ENCODE peak calls at places on chromosomes 13 and 19, in five cellular contexts. S is astrocyte, K is IMR-90, R is fibroblast of lung, M is H9. I is an unnamed sample.
A peak's percentile ranks its signal among the peaks of the same experiment; 100 is the strongest.

GRCh38 chr13:99316657-99317244 is 9.6 kb upstream of the GPR183 start:
- DNase-seq in S (peak; percentile 65), K (no peak), R (no peak), M (no peak), I (no peak)

GRCh38 chr19:14629557-14629956 is 45.1 kb downstream of the ADGRE3 start:
- DNase-seq in S (no peak), K (no peak), R (no peak), M (no peak), I (no peak)

GRCh38 chr19:632228-633067 is 889 bp downstream of the POLRMT start:
- DNase-seq in S (peak; percentile 41), K (peak; percentile 36), R (peak; percentile 44), M (peak; percentile 67), I (peak; percentile 88)

GRCh38 chr19:55695511-55696290 is 20.7 kb downstream of the EPN1 start:
- DNase-seq in S (no peak), K (no peak), R (no peak), M (no peak), I (no peak)

GRCh38 chr19:35545855-35546381 is 492 bp downstream of the TMEM147 start:
- DNase-seq in S (no peak), K (no peak), R (peak; percentile 3), M (no peak), I (peak; percentile 64)

GRCh38 chr19:6516659-6517291 is 14.1 kb upstream of the TNFSF9 start:
- DNase-seq in S (peak; percentile 60), K (peak; percentile 62), R (peak; percentile 73), M (peak; percentile 93), I (peak; percentile 94)

GRCh38 chr13:59890064-59890463 is 273.7 kb downstream of the DIAPH3 start:
- DNase-seq in S (no peak), K (peak; percentile 19), R (peak; percentile 32), M (no peak), I (peak; percentile 15)

GRCh38 chr19:7605490-7606222 is 10.0 kb downstream of the CAMSAP3 start:
- DNase-seq in S (no peak), K (no peak), R (no peak), M (peak; percentile 84), I (peak; percentile 19)

GRCh38 chr19:38025908-38026307 is 118.9 kb downstream of the SIPA1L3 start:
- DNase-seq in S (no peak), K (no peak), R (no peak), M (no peak), I (no peak)

DNA sequence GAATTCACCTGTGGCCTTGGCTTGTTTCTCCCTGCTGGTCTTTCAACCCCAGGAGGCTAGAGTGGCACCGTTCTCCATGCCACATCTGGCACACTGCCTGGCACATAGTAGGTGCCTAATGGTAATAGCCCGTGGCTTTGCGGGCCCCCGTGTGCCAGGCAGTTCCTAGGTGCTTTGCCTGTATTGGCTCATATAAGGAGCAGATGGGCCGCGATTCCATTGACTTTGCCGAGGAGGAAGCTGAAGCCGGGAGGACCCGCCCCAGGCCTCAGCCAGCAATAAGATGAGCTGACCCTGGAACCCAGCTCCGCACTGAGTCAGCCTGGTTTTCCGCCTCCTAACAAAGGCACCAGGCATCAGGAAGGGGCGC is 807 bp downstream of the PGLYRP1 start:
- DNase-seq in S (no peak), K (no peak), R (no peak), M (no peak), I (no peak)
- H3K4me2 ChIP-seq in S (no peak overlapping the region), K (no peak overlapping the region), R (no peak overlapping the region), M (no peak overlapping the region), I (no peak overlapping the region)

DNA sequence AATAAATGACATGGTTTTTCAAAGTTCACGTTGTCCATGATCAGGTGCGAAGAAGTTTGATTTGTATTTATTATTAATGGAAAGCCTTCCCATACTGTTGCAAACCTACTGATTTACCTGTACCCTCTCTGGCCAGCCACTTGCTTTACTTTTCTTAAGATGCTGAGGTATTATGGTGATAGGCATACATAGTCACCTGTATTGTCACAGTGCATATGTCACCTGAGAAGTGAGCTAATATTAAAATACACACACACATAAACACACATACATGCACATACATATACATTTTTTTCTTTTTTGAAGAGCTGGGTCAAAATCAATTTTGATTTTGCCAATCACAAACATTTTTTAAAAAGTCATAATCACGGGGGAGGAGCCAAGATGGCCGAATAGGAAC is 72.1 kb downstream of the RNASEH2B start:
- DNase-seq in S (no peak), K (no peak), R (no peak), M (no peak), I (no peak)
- H3K9ac ChIP-seq in S (no peak overlapping the region), K (no peak overlapping the region), R (no peak overlapping the region), M (no peak overlapping the region), I (no peak overlapping the region)

DNA sequence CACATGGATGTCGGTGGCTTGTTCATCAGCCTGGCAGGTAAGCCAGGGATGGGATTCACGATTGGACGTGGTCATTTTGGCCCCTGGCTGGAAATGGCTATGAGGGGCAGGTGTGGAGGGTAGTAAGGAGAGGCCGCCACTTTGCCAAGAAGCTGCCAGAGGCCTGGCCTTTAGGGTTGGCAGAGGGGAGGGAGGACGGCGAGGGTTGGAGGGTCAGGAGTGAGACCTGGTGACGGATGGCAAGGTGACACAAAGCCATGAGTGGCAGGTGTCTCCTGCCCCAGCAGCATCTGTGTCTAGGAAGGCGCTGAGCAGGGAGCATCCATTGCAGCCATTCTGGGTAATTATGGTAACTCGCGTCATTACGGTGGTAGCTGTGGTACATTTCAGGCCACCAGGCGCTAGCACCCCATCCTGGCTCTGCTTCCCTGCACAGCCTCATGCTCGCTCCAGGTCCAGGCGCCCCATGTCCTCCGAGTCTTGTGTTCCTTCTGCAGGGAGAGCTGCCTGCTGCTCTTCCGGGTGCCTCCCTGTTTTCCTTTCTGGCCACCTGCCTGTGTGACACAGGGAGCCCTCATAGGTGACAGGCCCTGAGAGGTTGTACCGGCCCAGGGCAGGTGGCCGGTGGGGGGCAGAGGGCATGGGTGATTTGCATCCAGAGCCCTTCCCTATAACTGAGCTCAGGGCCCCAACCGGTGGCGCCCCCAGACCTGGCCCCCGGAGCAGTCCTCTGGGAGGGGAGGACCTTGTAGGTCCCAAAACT is 4.2 kb downstream of the SSBP4 start:
- DNase-seq in S (no peak), K (no peak), R (no peak), M (no peak), I (no peak)
- H4K20me1 ChIP-seq in S (peaks cover 78% of the 10 kb centered on the region), K (peaks cover 72% of the 10 kb centered on the region), R (no peaks in the 10 kb centered on the region), M (no peaks in the 10 kb centered on the region), I (no peaks in the 10 kb centered on the region)

GRCh38 chr13:25738797-25739196 is 313.0 kb downstream of the SHISA2 start:
- DNase-seq in S (peak; percentile 8), K (no peak), R (no peak), M (no peak), I (no peak)
- H3K4me2 ChIP-seq in S (peak overlapping the region; percentile 78), K (no peak overlapping the region), R (no peak overlapping the region), M (no peak overlapping the region), I (no peak overlapping the region)

DNA sequence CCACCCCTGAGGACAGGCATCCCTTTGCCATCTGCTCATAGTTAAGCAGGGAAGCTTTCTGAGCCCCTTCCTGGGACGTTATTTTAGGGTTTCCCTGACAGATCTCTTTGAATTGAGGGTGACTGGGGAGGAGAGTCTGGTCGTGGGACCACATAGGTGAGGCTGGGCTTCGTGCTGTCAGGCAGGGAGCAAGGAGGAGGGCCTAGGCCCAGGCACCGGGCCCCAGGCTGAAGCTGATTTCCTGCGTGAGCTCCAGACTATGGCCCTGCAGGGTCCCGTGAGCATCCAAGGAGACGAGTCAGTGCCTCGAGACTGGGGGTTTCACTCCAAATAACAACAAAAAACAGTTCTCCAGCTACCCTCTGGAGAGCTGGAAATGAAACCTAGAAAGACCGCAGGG is 60.4 kb downstream of the MYO9B start:
- DNase-seq in S (no peak), K (no peak), R (no peak), M (no peak), I (peak; percentile 12)
- H3K9ac ChIP-seq in S (peak overlapping the region; percentile 89), K (peak overlapping the region; percentile 48), R (peak overlapping the region; percentile 66), M (peak overlapping the region; percentile 9), I (peak overlapping the region; percentile 86)

GRCh38 chr19:46611791-46612190 is 10.7 kb downstream of the CALM3 start:
- DNase-seq in S (no peak), K (no peak), R (no peak), M (no peak), I (no peak)
- H4K20me1 ChIP-seq in S (peaks cover 55% of the 10 kb centered on the region), K (peaks cover 23% of the 10 kb centered on the region), R (no peaks in the 10 kb centered on the region), M (no peaks in the 10 kb centered on the region), I (no peaks in the 10 kb centered on the region)

DNA sequence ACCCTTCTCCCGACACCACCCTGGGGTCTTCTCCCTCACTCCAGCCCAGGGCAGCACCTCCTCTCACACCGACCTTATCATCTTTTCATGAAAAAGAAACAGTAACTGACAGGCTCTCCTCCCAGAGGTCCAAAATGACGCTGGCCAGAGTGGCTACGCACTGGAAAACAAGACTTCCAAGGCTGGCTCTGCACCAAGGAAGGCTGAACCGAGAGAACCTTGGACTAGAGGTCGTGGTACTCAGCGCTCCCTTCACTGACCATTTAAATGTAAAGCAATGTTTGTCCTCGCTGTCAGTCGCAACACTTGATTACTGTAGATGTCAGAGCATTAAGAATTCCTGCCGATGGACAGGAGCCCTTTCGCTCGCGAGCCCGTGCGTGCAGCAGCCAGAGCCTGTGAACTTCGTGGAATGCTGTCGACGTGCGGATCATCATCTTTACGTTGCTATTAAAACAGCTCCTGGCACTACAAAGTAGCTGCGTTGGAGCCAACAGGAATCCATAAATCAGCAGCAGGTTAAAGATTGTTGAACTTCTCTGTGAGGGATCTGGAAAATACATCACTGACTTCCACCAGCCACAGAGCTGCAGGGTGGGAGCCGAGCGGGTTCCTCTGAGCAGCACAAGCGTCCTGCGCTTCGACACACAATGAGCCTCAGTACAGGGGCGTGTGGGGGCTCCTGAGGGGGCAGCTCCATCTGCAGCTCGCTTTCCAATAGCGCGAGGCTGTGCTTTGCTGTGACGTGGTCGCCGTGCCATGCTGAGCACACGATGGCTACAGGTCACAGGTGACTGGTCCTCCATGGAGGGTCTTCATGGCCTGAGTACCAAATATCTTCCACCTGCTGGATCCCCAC is 125.4 kb upstream of the MCF2L start:
- DNase-seq in S (no peak), K (no peak), R (no peak), M (no peak), I (no peak)
- H3K4me2 ChIP-seq in S (no peak overlapping the region), K (no peak overlapping the region), R (no peak overlapping the region), M (no peak overlapping the region), I (no peak overlapping the region)

DNA sequence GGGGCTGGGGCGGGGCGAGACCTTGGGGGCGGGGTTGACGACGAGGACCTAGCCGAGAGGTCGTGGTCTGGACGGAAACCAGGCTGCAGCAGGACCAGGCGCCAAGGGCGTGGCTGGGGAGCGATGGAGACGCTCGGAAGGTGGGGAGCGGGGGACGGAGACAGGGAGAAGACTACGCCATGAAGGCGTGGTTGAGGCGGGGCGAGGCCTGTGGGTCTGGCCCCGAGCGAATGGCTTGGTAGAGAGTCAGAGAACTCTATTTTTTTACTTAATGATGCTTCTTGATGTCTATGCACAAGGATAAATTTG is 665 bp upstream of the FBXL12 start:
- DNase-seq in S (no peak), K (no peak), R (no peak), M (no peak), I (no peak)
- H3K9ac ChIP-seq in S (no peak overlapping the region), K (no peak overlapping the region), R (no peak overlapping the region), M (no peak overlapping the region), I (no peak overlapping the region)